ENCODE peak calls at places on chromosomes 13 and 19, in eight cellular contexts. H is NCI-H460; Q is Caco-2; X is GM10248; L is HEK293T; E is cerebellar cortex; T is stimulated activated CD8-positive, alpha-beta memory T cell treated with anti-CD3 and anti-CD28 coated beads, Interleukin-7, amount 100 ng/mL, for 1 hour; B is psoas muscle. P is an unnamed sample.

GRCh38 chr19:20423381-20424207 is 142.0 kb downstream of the ZNF737 start:
- DNase-seq in T (peak), L (no peak), E (peak), B (peak), X (peak), H (no peak), Q (no peak), P (peak)

GRCh38 chr13:33284916-33285315 is 639 bp downstream of the STARD13 start:
- DNase-seq in E (no peak), H (peak), B (no peak), X (no peak), L (no peak), Q (no peak), T (no peak), P (no peak)

GRCh38 chr13:110349239-110349638 is 42.2 kb downstream of the COL4A2 start:
- DNase-seq in T (no peak), L (no peak), Q (no peak), B (no peak), H (no peak), E (no peak), X (no peak), P (no peak)

GRCh38 chr13:25281937-25282332 is 5.4 kb downstream of the MTMR6 start:
- DNase-seq in H (no peak), Q (no peak), T (no peak), E (no peak), B (no peak), X (peak), L (no peak), P (no peak)

GRCh38 chr19:18848860-18849661 is 17.3 kb downstream of the UPF1 start:
- DNase-seq in T (no peak), E (peak), Q (no peak), H (no peak), B (peak), X (no peak), L (no peak), P (peak)

GRCh38 chr19:38619361-38620174 is 580 bp downstream of the EIF3K start:
- DNase-seq in E (no peak), Q (no peak), B (no peak), T (no peak), X (no peak), L (no peak), H (no peak), P (no peak)

GRCh38 chr13:106569233-106570095 is 1.5 kb upstream of the ARGLU1 start:
- DNase-seq in L (no peak), E (no peak), T (no peak), X (no peak), B (no peak), H (no peak), Q (no peak), P (no peak)

GRCh38 chr13:25462301-25463125 is 90.7 kb downstream of the ATP8A2 start:
- DNase-seq in Q (no peak), B (no peak), H (no peak), L (no peak), X (no peak), E (no peak), T (no peak), P (no peak)

GRCh38 chr19:17522988-17523872 is 11.8 kb downstream of the PGLS start:
- DNase-seq in Q (no peak), H (no peak), L (no peak), B (peak), T (peak), E (no peak), X (peak), P (no peak)

GRCh38 chr19:55913643-55914268 is 18.4 kb downstream of the NLRP13 start:
- DNase-seq in E (no peak), B (no peak), X (no peak), Q (no peak), H (peak), T (no peak), L (peak), P (no peak)

GRCh38 chr13:50684366-50684765 is 159.1 kb downstream of the DLEU7 start:
- DNase-seq in T (no peak), X (no peak), B (no peak), E (no peak), H (no peak), Q (no peak), L (no peak), P (no peak)

GRCh38 chr19:47427241-47428176 is 8.2 kb upstream of the MEIS3 start:
- DNase-seq in E (peak), X (peak), H (peak), T (peak), Q (peak), L (peak), B (no peak), P (peak)

GRCh38 chr19:442085-442484 is 18.7 kb downstream of the SHC2 start:
- DNase-seq in H (no peak), Q (no peak), X (no peak), T (no peak), L (no peak), E (no peak), B (no peak), P (no peak)

GRCh38 chr19:46049597-46049996 is 8.8 kb upstream of the IGFL4 start:
- DNase-seq in Q (peak), H (no peak), X (no peak), E (no peak), T (no peak), L (no peak), B (no peak), P (no peak)

GRCh38 chr19:17560205-17560595 is 4.8 kb downstream of the COLGALT1 start:
- DNase-seq in L (no peak), H (no peak), E (no peak), Q (no peak), X (no peak), T (no peak), B (peak), P (no peak)

GRCh38 chr13:49454388-49455015 is 10.4 kb downstream of the SETDB2 start:
- DNase-seq in E (no peak), L (no peak), H (no peak), X (peak), B (no peak), T (no peak), Q (no peak), P (no peak)

GRCh38 chr19:15331419-15332310 is 674 bp downstream of the BRD4 start:
- DNase-seq in E (no peak), X (peak), L (peak), T (peak), H (peak), Q (peak), B (peak), P (no peak)